ENCODE peak calls at places on chromosomes 12 and 14, in six cellular contexts. X is brain microvascular endothelial cell, G is pancreas, M is left ventricle myocardium inferior, Y is colonic mucosa, B is heart left ventricle. Q is an unnamed sample. For H3K36me3, the result is how much of the 10 kb centered on the place peaks cover.

GRCh38 chr14:33675415-33676130 is 275.3 kb downstream of the EGLN3 start:
- DNase-seq in M (no peak), G (no peak), B (no peak), X (no peak), Y (no peak), Q (no peak)

GRCh38 chr12:119036878-119037493 is 55.6 kb downstream of the SRRM4 start:
- DNase-seq in Y (peak), G (peak), M (no peak), B (peak), X (peak), Q (no peak)

GRCh38 chr14:60648169-60648933 is 926 bp downstream of the SIX1 start:
- DNase-seq in B (no peak), X (no peak), M (no peak), Y (no peak), G (no peak), Q (no peak)

GRCh38 chr12:86712425-86712843 is 456.2 kb upstream of the MGAT4C start:
- DNase-seq in Y (no peak), X (peak), M (no peak), G (no peak), B (no peak), Q (no peak)

GRCh38 chr12:42631507-42631906 is 42.0 kb upstream of the PRICKLE1 start:
- DNase-seq in M (no peak), G (no peak), Y (no peak), X (no peak), B (no peak), Q (no peak)

GRCh38 chr12:92278378-92278828 is 132.8 kb upstream of the BTG1 start:
- DNase-seq in M (no peak), X (no peak), G (no peak), B (peak), Y (no peak), Q (no peak)

GRCh38 chr12:80472912-80473500 is 29.0 kb downstream of the PTPRQ start:
- DNase-seq in B (no peak), M (no peak), Y (no peak), X (peak), G (no peak), Q (no peak)

GRCh38 chr14:94797887-94798286 is 28.0 kb upstream of the GSC start:
- DNase-seq in G (no peak), B (no peak), X (no peak), Y (no peak), M (no peak), Q (no peak)

GRCh38 chr12:43676183-43676813 is 82.3 kb downstream of the PUS7L start:
- DNase-seq in G (peak), X (no peak), M (no peak), Y (no peak), B (no peak), Q (no peak)

GRCh38 chr12:101719566-101719965 is 19.7 kb downstream of the SYCP3 start:
- DNase-seq in X (no peak), Y (no peak), M (no peak), B (no peak), G (no peak), Q (no peak)

GRCh38 chr14:21505009-21505553 is 6.1 kb downstream of the METTL3 start:
- DNase-seq in G (no peak), X (no peak), M (no peak), B (no peak), Y (no peak), Q (no peak)

GRCh38 chr14:71586131-71586893 is 345.9 kb upstream of the RGS6 start:
- DNase-seq in G (no peak), Y (no peak), X (no peak), B (no peak), M (no peak), Q (peak)

GRCh38 chr12:27009926-27010325 is 4.3 kb downstream of the TM7SF3 start:
- DNase-seq in B (no peak), M (no peak), G (no peak), X (no peak), Y (no peak), Q (no peak)

GRCh38 chr12:104498211-104498801 is 41.6 kb downstream of the CHST11 start:
- DNase-seq in B (no peak), X (no peak), M (no peak), G (no peak), Y (no peak), Q (no peak)

GRCh38 chr14:105173901-105174894 is 5.6 kb upstream of the JAG2 start:
- DNase-seq in G (no peak), M (no peak), Y (no peak), B (no peak), X (no peak), Q (no peak)

GRCh38 chr12:45200497-45201043 is 15.3 kb upstream of the ANO6 start:
- DNase-seq in M (no peak), B (no peak), Y (no peak), X (no peak), G (no peak), Q (no peak)

GRCh38 chr14:72788972-72789728 is 104.8 kb downstream of the DPF3 start:
- DNase-seq in G (no peak), Y (no peak), X (no peak), M (no peak), B (no peak), Q (no peak)

GRCh38 chr14:20413785-20414117 is 450 bp upstream of the TEP1 start:
- DNase-seq in Y (peak), X (no peak), M (no peak), G (no peak), B (peak), Q (no peak)

GRCh38 chr14:20427231-20428009 is 8.5 kb downstream of the KLHL33 start:
- DNase-seq in Y (no peak), B (no peak), M (no peak), X (peak), G (no peak), Q (no peak)

GRCh38 chr12:10722502-10722904 is 620 bp downstream of the YBX3 start:
- DNase-seq in G (peak), B (peak), X (peak), Y (peak), M (peak), Q (peak)

GRCh38 chr12:106195638-106196037 is 52.2 kb downstream of the CKAP4 start:
- DNase-seq in Y (peak), X (peak), G (peak), M (peak), B (peak), Q (peak)

GRCh38 chr12:27162229-27162537 is 79.8 kb upstream of the C12orf71 start:
- DNase-seq in Y (no peak), B (no peak), G (no peak), X (no peak), M (no peak), Q (no peak)

GRCh38 chr14:74667758-74668157 is 45.1 kb downstream of the AREL1 start:
- DNase-seq in B (no peak), Y (no peak), M (no peak), X (peak), G (no peak), Q (no peak)

GRCh38 chr12:19779393-19780056 is 340.2 kb downstream of the AEBP2 start:
- DNase-seq in M (peak), X (no peak), Y (no peak), G (no peak), B (peak), Q (no peak)

GRCh38 chr14:38646391-38646790 is 390.5 kb upstream of the CLEC14A start:
- DNase-seq in M (no peak), X (no peak), G (no peak), B (no peak), Y (no peak), Q (no peak)

GRCh38 chr14:70064111-70064885 is 124.5 kb downstream of the SLC8A3 start:
- DNase-seq in Y (no peak), G (no peak), M (no peak), B (no peak), X (no peak), Q (no peak)

GRCh38 chr12:108312885-108313203 is 26.3 kb downstream of the CMKLR1 start:
- DNase-seq in G (peak), Y (no peak), X (no peak), M (peak), B (peak), Q (no peak)

GRCh38 chr12:31006416-31007152 is 67.1 kb upstream of the DDX11 start:
- DNase-seq in X (no peak), G (no peak), M (no peak), Y (no peak), B (no peak), Q (no peak)

GRCh38 chr14:88002421-88002820 is 2.5 kb upstream of the GPR65 start:
- DNase-seq in G (no peak), X (no peak), B (no peak), Y (no peak), M (no peak), Q (no peak)

GRCh38 chr14:100586520-100587247 is 533 bp downstream of the BEGAIN start:
- DNase-seq in B (no peak), G (no peak), Y (peak), M (peak), X (no peak), Q (no peak)

GRCh38 chr14:50929506-50929905 is 14.8 kb downstream of the PYGL start:
- DNase-seq in G (no peak), M (no peak), B (no peak), Y (no peak), X (no peak), Q (no peak)

GRCh38 chr14:50932159-50932558 is 12.1 kb downstream of the PYGL start:
- DNase-seq in B (no peak), M (no peak), Y (peak), G (no peak), X (no peak), Q (no peak)

GRCh38 chr14:50935126-50936090 is 8.9 kb downstream of the PYGL start:
- DNase-seq in B (no peak), X (no peak), M (no peak), Y (peak), G (no peak), Q (no peak)

GRCh38 chr14:50936882-50937281 is 7.4 kb downstream of the PYGL start:
- DNase-seq in B (no peak), M (no peak), Y (no peak), X (no peak), G (no peak), Q (no peak)

DNA sequence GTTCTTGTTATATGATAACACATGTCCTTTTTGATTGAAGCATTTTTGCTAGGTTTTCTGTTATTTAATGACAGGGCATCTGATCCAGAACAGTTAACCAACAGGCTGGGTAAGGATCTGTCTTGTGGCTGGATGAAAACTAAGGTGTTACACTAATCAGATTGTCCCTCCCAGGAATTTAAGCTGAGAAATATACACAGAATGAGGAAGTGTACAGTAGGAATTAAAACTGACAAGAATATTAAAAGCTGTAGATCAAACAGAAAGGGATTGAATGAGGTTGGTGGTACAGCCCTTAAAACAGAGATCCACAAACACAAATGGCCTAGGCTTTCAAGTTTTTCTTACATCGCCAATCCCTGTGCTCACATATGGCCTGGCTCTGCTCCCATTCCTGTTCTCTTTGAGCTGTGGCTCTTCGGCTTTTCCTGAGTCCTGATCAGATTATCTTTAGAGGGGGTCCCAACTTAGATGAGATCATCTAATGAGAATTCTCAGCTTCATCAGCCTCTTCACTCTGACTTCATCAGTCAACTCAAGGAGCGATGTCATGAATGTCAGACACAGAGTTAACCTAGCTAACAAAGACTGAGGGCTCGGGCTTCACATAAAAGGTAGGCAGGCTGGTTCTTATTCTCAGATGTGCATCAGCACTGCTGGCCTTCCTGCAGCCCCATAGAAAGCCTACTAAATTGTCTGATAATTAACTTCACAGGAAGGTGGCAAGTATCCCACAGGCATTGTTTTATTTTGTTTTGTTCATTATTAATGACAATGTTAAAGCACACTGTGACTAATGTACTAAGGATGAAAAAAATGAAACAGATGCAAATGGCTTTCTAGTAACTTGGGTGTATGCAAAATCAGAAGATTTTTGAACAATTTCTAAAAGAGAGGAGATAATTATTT is 11.4 kb downstream of the PYGL start:
- DNase-seq in B (no peak), Y (no peak), G (no peak), M (no peak), X (no peak), Q (no peak)
- H3K36me3 ChIP-seq in B (half or more), Y (under half), G (under half), M (under half), X (under half), Q (under half)

DNA sequence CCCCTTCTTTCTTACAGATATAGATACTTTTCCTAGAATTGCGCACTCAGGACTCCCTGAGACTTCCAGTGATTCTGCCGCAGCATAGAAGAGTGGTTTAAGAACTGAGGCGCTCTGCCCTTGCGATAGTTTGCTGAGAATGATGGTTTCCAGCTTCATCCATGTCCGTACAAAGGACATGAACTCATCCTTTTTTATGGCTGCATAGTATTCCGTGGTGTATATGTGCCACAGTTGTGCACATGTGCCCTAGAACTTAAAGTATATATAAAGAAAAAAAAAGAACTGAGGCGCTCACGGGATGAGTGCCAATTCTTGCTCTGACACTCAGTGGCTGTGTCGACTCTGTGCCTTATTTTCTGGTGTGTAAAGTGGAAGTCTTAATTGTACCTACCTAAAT is 1.4 kb upstream of the CPM start:
- DNase-seq in G (no peak), X (no peak), B (no peak), Y (no peak), M (no peak), Q (no peak)
- H3K4me3 ChIP-seq in G (no peak), X (no peak), B (no peak), Y (no peak), M (no peak), Q (no peak)

GRCh38 chr12:112239020-112239419 is 113.7 kb downstream of the TRAFD1 start:
- DNase-seq in M (no peak), B (no peak), Y (no peak), G (no peak), X (no peak), Q (no peak)
- H3K36me3 ChIP-seq in M (half or more), B (half or more), Y (under half), G (half or more), X (under half), Q (half or more)

GRCh38 chr12:90682398-90682797 is 272.6 kb downstream of the CCER1 start:
- DNase-seq in G (no peak), Y (no peak), M (no peak), X (peak), B (no peak), Q (no peak)
- H3K4me3 ChIP-seq in G (no peak), Y (no peak), M (no peak), X (no peak), B (no peak), Q (no peak)

DNA sequence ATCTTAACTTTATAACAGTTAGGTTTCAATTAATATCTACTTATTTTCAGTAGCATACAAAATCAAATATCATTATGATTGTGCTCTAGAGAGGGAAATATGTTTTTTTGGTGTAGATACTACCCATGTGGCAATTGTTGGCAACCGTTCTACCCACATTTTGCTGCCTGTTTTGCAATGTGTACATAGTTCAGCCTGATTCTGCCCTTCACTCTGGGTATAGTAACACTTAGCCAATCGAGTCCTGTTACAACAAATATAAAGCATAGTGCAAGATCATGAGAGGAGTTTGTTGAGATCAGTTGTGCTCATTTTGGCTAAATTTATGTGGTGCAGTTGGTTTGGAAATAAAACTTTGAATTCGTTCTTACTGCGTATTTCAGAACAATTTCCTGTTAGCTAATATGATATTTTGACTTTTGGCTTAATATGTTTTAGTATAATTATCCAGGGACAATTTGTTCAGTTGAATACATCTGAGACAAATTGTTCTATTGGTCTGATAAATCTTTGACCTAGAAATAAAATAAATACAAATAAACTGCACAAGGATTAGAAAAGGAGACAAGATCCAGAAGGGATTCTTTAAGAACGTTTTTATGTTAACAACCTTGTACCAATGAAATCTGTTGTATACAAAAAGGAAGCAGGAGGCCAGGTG is 76.9 kb downstream of the ATF7IP start:
- DNase-seq in B (no peak), M (no peak), X (no peak), Y (no peak), G (no peak), Q (no peak)
- H3K36me3 ChIP-seq in B (half or more), M (half or more), X (under half), Y (under half), G (under half), Q (under half)

Q was measured in right atrium auricular region.